ENCODE peak calls at places on chromosomes 5 and 9, in seven cellular contexts. W, Y, X, G, J, I and V are unnamed samples. For H3K27me3, the result is how much of the 10 kb centered on the place peaks cover.

GRCh38 chr5:172724658-172725183 is 46.3 kb downstream of the DUSP1 start:
- DNase-seq in X (no peak), Y (no peak), G (no peak), J (no peak), W (no peak), I (no peak), V (peak)

GRCh38 chr5:31133488-31133887 is 60.0 kb upstream of the CDH6 start:
- DNase-seq in X (peak), J (no peak), I (peak), W (peak), G (peak), Y (no peak), V (no peak)

GRCh38 chr5:93819666-93820065 is 78.3 kb upstream of the POU5F2 start:
- DNase-seq in G (no peak), X (no peak), J (peak), W (no peak), Y (no peak), I (no peak), V (no peak)

GRCh38 chr9:113566011-113566711 is 102.6 kb downstream of the RGS3 start:
- DNase-seq in Y (no peak), W (no peak), J (no peak), X (no peak), G (peak), I (no peak), V (peak)

GRCh38 chr9:114110180-114110579 is 11.1 kb upstream of the KIF12 start:
- DNase-seq in X (no peak), I (peak), G (peak), J (no peak), Y (no peak), W (peak), V (peak)

GRCh38 chr5:6710551-6711318 is 2.5 kb upstream of the TENT4A start:
- DNase-seq in W (no peak), J (no peak), I (no peak), Y (no peak), G (no peak), X (no peak), V (no peak)

GRCh38 chr5:161851691-161852299 is 3.9 kb downstream of the GABRA1 start:
- DNase-seq in I (no peak), W (no peak), Y (no peak), G (peak), X (no peak), J (peak), V (no peak)

GRCh38 chr5:109105631-109106267 is 304.0 kb downstream of the PJA2 start:
- DNase-seq in W (peak), G (peak), X (peak), Y (no peak), J (no peak), I (peak), V (peak)

GRCh38 chr9:134205636-134206316 is 41.4 kb upstream of the RNU6ATAC start:
- DNase-seq in W (peak), X (peak), G (peak), Y (no peak), J (no peak), I (peak), V (peak)

GRCh38 chr9:4904322-4905134 is 80.5 kb upstream of the JAK2 start:
- DNase-seq in X (peak), J (no peak), W (no peak), Y (no peak), I (peak), G (peak), V (peak)

GRCh38 chr5:114789773-114790402 is 379.8 kb downstream of the TRIM36 start:
- DNase-seq in G (peak), W (peak), Y (peak), X (no peak), I (no peak), J (peak), V (no peak)

GRCh38 chr5:179378441-179379271 is 33.4 kb upstream of the ADAMTS2 start:
- DNase-seq in G (peak), J (no peak), Y (no peak), X (no peak), W (peak), I (peak), V (peak)

GRCh38 chr5:157113007-157113406 is 4.2 kb upstream of the HAVCR2 start:
- DNase-seq in W (no peak), X (no peak), I (peak), G (peak), J (no peak), Y (no peak), V (no peak)

GRCh38 chr5:81208904-81209303 is 24.2 kb upstream of the CKMT2 start:
- DNase-seq in Y (no peak), X (no peak), J (no peak), I (peak), W (no peak), G (peak), V (no peak)

GRCh38 chr9:86945868-86946711 is 1.2 kb downstream of the GAS1 start:
- DNase-seq in W (peak), Y (no peak), I (peak), J (peak), G (peak), X (peak), V (peak)

GRCh38 chr5:54616031-54616430 is 98.5 kb downstream of the SNX18 start:
- DNase-seq in J (no peak), W (peak), X (no peak), Y (no peak), G (peak), I (peak), V (no peak)

GRCh38 chr5:179886190-179886589 is 21.5 kb downstream of the TBC1D9B start:
- DNase-seq in X (no peak), G (peak), Y (no peak), W (no peak), I (no peak), J (no peak), V (peak)

GRCh38 chr9:114339130-114339908 is 9.7 kb downstream of the ORM2 start:
- DNase-seq in G (peak), Y (no peak), W (peak), I (peak), J (peak), X (peak), V (peak)

GRCh38 chr5:82894754-82895153 is 182.4 kb downstream of the TMEM167A start:
- DNase-seq in G (no peak), W (no peak), Y (no peak), J (no peak), I (no peak), X (no peak), V (no peak)

GRCh38 chr5:76483433-76483832 is 80.3 kb downstream of the IQGAP2 start:
- DNase-seq in W (no peak), I (no peak), Y (no peak), J (peak), X (no peak), G (no peak), V (no peak)

GRCh38 chr5:138230981-138231589 is 18.0 kb upstream of the CDC23 start:
- DNase-seq in I (no peak), J (no peak), X (peak), Y (no peak), G (peak), W (peak), V (peak)

GRCh38 chr9:125409217-125409636 is 147.6 kb downstream of the GAPVD1 start:
- DNase-seq in I (no peak), W (no peak), Y (peak), X (no peak), G (peak), J (peak), V (peak)

GRCh38 chr9:110048473-110048975 is 159.4 kb downstream of the C9orf152 start:
- DNase-seq in G (peak), W (peak), Y (peak), J (peak), I (peak), X (peak), V (peak)

GRCh38 chr5:96146675-96147074 is 185.0 kb upstream of the ELL2 start:
- DNase-seq in G (peak), I (peak), X (peak), Y (peak), J (peak), W (peak), V (peak)

GRCh38 chr9:15641301-15641700 is 88.5 kb downstream of the CCDC171 start:
- DNase-seq in W (no peak), I (no peak), G (peak), J (no peak), Y (no peak), X (no peak), V (no peak)

GRCh38 chr5:14742427-14743010 is 78.0 kb downstream of the OTULIN start:
- DNase-seq in X (no peak), G (no peak), I (no peak), W (no peak), Y (no peak), J (no peak), V (peak)

GRCh38 chr9:130328349-130328801 is 62.8 kb downstream of the HMCN2 start:
- DNase-seq in X (no peak), G (peak), Y (no peak), I (peak), J (no peak), W (peak), V (no peak)

GRCh38 chr5:143001764-143002351 is 231.7 kb downstream of the ARHGAP26 start:
- DNase-seq in G (peak), I (peak), Y (no peak), X (peak), W (peak), J (peak), V (peak)

GRCh38 chr9:116369706-116370105 is 216.1 kb downstream of the PAPPA start:
- DNase-seq in J (no peak), I (no peak), W (no peak), X (no peak), G (no peak), Y (no peak), V (no peak)

GRCh38 chr9:40907657-40908624 is 220.5 kb downstream of the FOXD4L6 start:
- DNase-seq in G (no peak), X (no peak), I (no peak), W (no peak), J (no peak), Y (no peak), V (no peak)

GRCh38 chr9:132858756-132859155 is 19.3 kb downstream of the AK8 start:
- DNase-seq in I (no peak), X (no peak), W (no peak), Y (no peak), G (peak), J (no peak), V (no peak)
- H2AFZ ChIP-seq in I (peak), X (no peak), W (no peak), Y (no peak), G (no peak), J (no peak), V (no peak)

GRCh38 chr9:21972361-21972760 is 21.8 kb downstream of the CDKN2A start:
- DNase-seq in G (no peak), J (no peak), X (no peak), Y (no peak), W (no peak), I (no peak), V (no peak)

GRCh38 chr9:21968331-21969010 is 25.7 kb downstream of the CDKN2A start:
- DNase-seq in J (peak), G (peak), Y (no peak), X (peak), W (peak), I (no peak), V (peak)

GRCh38 chr9:21970800-21971620 is 23.2 kb downstream of the CDKN2A start:
- DNase-seq in X (no peak), Y (no peak), G (peak), J (peak), W (no peak), I (no peak), V (no peak)

GRCh38 chr9:21969011-21969935 is 24.9 kb downstream of the CDKN2A start:
- DNase-seq in J (peak), Y (no peak), G (peak), X (no peak), I (no peak), W (no peak), V (no peak)

DNA sequence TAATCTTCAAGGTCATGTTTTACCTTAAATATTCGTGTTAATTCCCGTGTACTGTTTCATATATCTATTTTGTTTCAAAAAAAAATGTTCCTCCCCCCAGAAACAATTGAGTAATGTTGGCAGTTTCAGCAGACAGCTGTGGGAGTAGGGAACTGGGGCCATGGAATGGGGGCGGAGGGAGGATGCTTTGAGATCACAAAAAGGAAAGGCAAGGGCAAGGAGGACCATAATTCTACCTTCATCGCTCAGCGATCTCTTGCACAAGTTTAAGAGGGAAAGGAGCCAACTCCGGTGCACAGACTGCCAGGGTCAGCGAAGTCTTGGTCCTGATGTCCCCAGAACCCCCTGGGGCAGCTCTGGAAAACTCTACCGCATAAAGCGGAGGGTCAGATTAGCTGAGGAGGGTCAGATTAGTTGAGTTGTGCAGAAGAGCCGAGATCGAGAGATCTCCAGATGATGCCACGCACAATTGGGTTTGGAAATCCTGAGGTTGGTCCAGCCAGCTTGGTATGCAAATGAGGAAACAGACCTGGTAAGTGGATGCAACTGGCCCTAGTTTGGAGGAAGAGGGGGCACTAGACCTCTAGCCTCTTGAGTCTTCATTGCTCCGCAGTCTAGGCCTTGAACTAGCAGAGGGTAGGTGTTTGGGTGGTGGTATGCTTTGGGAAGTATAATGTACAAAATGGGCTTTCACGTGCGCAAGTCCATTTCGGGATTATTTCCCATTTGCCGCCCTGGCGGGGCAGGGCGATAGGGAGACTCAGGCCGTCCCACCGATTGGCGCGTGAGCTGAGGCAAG is 24.0 kb downstream of the CDKN2A start:
- DNase-seq in I (no peak), X (no peak), W (no peak), Y (no peak), J (peak), G (no peak), V (no peak)
- H3K27me3 ChIP-seq in I (half or more), X (half or more), W (under half), Y (under half), J (half or more), G (half or more), V (half or more)

DNA sequence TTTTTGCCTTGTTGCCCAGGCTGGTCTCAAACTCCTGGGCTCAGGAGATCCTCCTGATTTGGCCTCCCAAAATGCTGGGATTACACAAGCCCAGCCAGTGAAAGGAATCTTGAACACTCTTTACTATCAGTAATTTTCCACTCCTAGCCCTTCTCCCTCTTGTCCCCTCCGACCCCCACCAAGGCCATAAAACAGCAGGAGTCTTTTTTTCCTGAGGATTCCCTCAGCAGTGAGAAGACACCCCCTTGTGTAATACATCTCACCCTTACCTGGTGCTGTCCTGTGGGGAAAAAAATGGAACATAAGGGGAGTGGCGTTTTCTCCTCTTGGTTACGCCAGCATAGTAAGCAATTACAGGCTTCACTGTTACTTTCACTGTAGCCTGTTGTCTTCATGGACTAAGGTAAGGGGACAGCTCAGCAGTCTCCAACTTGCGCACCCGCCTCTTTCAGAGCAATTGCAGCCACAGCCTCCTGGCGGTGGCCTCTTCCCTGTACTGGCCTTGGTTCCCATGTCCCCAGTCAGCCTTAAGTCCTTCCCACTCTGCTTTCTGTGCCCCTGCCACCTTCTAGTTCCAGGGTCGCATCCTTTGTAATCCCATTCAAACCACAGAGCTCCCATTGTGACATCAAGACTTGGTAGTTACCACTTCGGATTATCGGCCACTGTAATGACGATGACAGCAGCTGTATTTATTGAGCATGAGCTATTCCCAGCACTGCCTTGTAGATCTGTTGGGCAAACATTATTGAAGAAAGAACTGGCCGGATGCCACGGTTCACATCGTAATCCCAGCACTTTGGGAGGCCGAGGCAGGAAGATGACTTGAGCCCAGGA is 10.0 kb downstream of the NAIF1 start:
- DNase-seq in I (peak), J (peak), G (no peak), Y (no peak), W (peak), X (no peak), V (no peak)
- H2AFZ ChIP-seq in I (no peak), J (peak), G (no peak), Y (no peak), W (no peak), X (no peak), V (no peak)

DNA sequence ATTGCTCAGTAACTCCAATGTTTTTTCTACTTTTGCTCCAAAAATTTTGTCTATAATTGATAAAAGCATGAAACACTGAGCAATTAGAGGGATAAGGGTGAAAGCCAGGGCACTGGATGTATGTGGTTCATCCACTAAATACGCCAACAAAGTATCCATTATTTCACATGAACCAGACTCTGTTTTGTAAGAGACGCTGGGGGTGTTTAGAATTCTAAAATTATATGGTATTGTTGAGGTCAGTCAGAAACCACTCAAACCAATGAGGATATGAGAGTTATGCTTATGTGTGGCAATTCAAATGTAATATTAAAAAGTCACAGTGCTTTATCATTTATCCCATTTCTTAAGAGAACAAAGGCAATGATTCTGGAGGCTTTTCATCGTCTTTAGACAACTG is 220.2 kb downstream of the EFNA5 start:
- DNase-seq in G (no peak), Y (no peak), I (no peak), W (no peak), X (no peak), J (no peak), V (no peak)
- H3K27me3 ChIP-seq in G (under half), Y (under half), I (under half), W (under half), X (under half), J (under half), V (under half)

DNA sequence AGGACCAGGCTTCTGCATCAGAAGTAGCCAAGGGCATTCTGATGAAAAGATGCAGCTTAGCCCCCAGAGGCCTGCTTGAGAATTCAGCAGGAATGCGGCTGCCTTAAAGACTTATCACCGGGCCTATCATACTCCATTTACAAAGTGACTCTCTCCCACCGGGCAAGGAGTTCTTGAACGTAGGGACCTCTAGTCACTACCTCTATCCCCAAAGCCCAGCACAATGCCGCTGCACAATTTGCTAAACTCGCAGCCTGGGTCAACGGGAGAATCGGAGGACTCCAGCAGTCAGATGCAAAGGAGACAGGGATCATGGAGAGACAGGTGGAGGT is 663 bp downstream of the PDCL start:
- DNase-seq in I (peak), W (peak), Y (no peak), J (peak), G (peak), X (no peak), V (no peak)
- H2AFZ ChIP-seq in I (peak), W (peak), Y (no peak), J (peak), G (peak), X (peak), V (peak)

DNA sequence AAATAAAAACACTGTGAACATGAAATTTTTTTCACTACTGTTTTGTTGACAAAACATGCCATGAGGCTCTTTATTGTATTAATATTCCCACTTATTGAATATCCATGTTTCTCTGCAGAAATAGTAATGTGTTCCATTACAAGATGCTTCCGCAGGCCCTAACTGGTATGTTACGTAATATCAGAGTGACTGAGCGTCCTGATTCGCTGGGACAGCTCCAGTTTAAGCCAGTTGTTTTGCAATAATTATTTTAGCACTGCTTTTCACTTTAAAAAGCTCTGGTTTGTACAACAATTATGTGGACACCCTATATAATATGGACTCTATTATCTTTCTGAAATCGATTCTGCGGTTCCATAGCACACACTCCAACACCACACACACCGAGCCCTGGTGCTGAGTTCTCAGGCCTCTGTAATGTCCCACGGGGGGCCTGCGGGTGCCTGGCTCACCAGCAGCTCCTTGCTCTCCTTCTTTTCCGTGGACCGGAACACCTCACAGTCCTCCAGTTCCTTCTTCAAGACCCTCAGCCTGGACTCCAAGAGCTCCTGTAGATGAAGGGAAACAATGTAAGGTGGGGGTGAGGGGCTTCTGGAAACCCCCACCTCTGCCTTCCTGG is 1.8 kb downstream of the TRIM7 start:
- DNase-seq in J (peak), G (peak), I (peak), Y (no peak), W (peak), X (no peak), V (peak)
- H3K27me3 ChIP-seq in J (half or more), G (under half), I (under half), Y (under half), W (under half), X (under half), V (under half)